ENCODE peak calls at places on chromosomes 4 and X, in ten cellular contexts. One of them, this sample, is unnamed.

GRCh38 chr4:16591867-16592266 is 306.6 kb downstream of the LDB2 start:
- DNase-seq in activated CD4-positive, alpha-beta T cell treated with anti-CD3 and anti-CD28 coated beads, Interleukin-2, amount 10 ng/mL, durations not matched to agents 7 days and 5 days: no peak
- DNase-seq in RWPE1: no peak
- DNase-seq in lung: no peak
- DNase-seq in upper lobe of right lung: no peak
- DNase-seq in WTC11: no peak
- DNase-seq in AG08395: no peak
- DNase-seq in central memory CD4-positive, alpha-beta T cell: no peak
- DNase-seq in lower leg skin: no peak
- DNase-seq in AG20443: no peak
- DNase-seq in this sample: peak

GRCh38 chr4:107814758-107815552 is 9.8 kb upstream of the SGMS2 start:
- DNase-seq in activated CD4-positive, alpha-beta T cell treated with anti-CD3 and anti-CD28 coated beads, Interleukin-2, amount 10 ng/mL, durations not matched to agents 7 days and 5 days: no peak
- DNase-seq in lower leg skin: no peak
- DNase-seq in central memory CD4-positive, alpha-beta T cell: no peak
- DNase-seq in lung: no peak
- DNase-seq in AG08395: no peak
- DNase-seq in upper lobe of right lung: no peak
- DNase-seq in WTC11: no peak
- DNase-seq in RWPE1: no peak
- DNase-seq in AG20443: no peak
- DNase-seq in this sample: no peak

GRCh38 chr4:157564771-157565170 is 344.2 kb downstream of the GRIA2 start:
- DNase-seq in activated CD4-positive, alpha-beta T cell treated with anti-CD3 and anti-CD28 coated beads, Interleukin-2, amount 10 ng/mL, durations not matched to agents 7 days and 5 days: no peak
- DNase-seq in central memory CD4-positive, alpha-beta T cell: no peak
- DNase-seq in WTC11: no peak
- DNase-seq in lung: no peak
- DNase-seq in AG20443: no peak
- DNase-seq in lower leg skin: no peak
- DNase-seq in RWPE1: peak
- DNase-seq in upper lobe of right lung: no peak
- DNase-seq in AG08395: no peak
- DNase-seq in this sample: no peak

GRCh38 chrX:140815868-140816267 is 106.3 kb downstream of the LINC00632 start:
- DNase-seq in WTC11: no peak
- DNase-seq in central memory CD4-positive, alpha-beta T cell: no peak
- DNase-seq in upper lobe of right lung: no peak
- DNase-seq in RWPE1: peak
- DNase-seq in AG20443: peak
- DNase-seq in lung: no peak
- DNase-seq in AG08395: peak
- DNase-seq in activated CD4-positive, alpha-beta T cell treated with anti-CD3 and anti-CD28 coated beads, Interleukin-2, amount 10 ng/mL, durations not matched to agents 7 days and 5 days: no peak
- DNase-seq in lower leg skin: no peak
- DNase-seq in this sample: no peak

GRCh38 chr4:127759893-127760292 is 22.2 kb upstream of the HSPA4L start:
- DNase-seq in upper lobe of right lung: no peak
- DNase-seq in activated CD4-positive, alpha-beta T cell treated with anti-CD3 and anti-CD28 coated beads, Interleukin-2, amount 10 ng/mL, durations not matched to agents 7 days and 5 days: no peak
- DNase-seq in RWPE1: no peak
- DNase-seq in WTC11: no peak
- DNase-seq in AG20443: no peak
- DNase-seq in central memory CD4-positive, alpha-beta T cell: no peak
- DNase-seq in lower leg skin: no peak
- DNase-seq in lung: no peak
- DNase-seq in AG08395: no peak
- DNase-seq in this sample: no peak

GRCh38 chr4:7845493-7846124 is 94.1 kb downstream of the AFAP1 start:
- DNase-seq in activated CD4-positive, alpha-beta T cell treated with anti-CD3 and anti-CD28 coated beads, Interleukin-2, amount 10 ng/mL, durations not matched to agents 7 days and 5 days: no peak
- DNase-seq in RWPE1: no peak
- DNase-seq in lung: no peak
- DNase-seq in AG20443: no peak
- DNase-seq in WTC11: peak
- DNase-seq in central memory CD4-positive, alpha-beta T cell: no peak
- DNase-seq in lower leg skin: no peak
- DNase-seq in upper lobe of right lung: no peak
- DNase-seq in AG08395: no peak
- DNase-seq in this sample: no peak

GRCh38 chr4:167000141-167000852 is 234.0 kb downstream of the SPOCK3 start:
- DNase-seq in RWPE1: peak
- DNase-seq in activated CD4-positive, alpha-beta T cell treated with anti-CD3 and anti-CD28 coated beads, Interleukin-2, amount 10 ng/mL, durations not matched to agents 7 days and 5 days: no peak
- DNase-seq in AG20443: no peak
- DNase-seq in lung: no peak
- DNase-seq in central memory CD4-positive, alpha-beta T cell: no peak
- DNase-seq in upper lobe of right lung: no peak
- DNase-seq in lower leg skin: no peak
- DNase-seq in WTC11: no peak
- DNase-seq in AG08395: no peak
- DNase-seq in this sample: no peak

GRCh38 chrX:153510383-153510782 is 7.1 kb upstream of the ATP2B3 start:
- DNase-seq in lung: no peak
- DNase-seq in AG08395: no peak
- DNase-seq in activated CD4-positive, alpha-beta T cell treated with anti-CD3 and anti-CD28 coated beads, Interleukin-2, amount 10 ng/mL, durations not matched to agents 7 days and 5 days: no peak
- DNase-seq in AG20443: no peak
- DNase-seq in upper lobe of right lung: no peak
- DNase-seq in RWPE1: no peak
- DNase-seq in central memory CD4-positive, alpha-beta T cell: no peak
- DNase-seq in WTC11: no peak
- DNase-seq in lower leg skin: no peak
- DNase-seq in this sample: no peak

GRCh38 chrX:47619486-47620302 is at the start of gene SYN1:
- DNase-seq in AG20443: peak
- DNase-seq in RWPE1: peak
- DNase-seq in WTC11: peak
- DNase-seq in AG08395: peak
- DNase-seq in upper lobe of right lung: peak
- DNase-seq in central memory CD4-positive, alpha-beta T cell: peak
- DNase-seq in activated CD4-positive, alpha-beta T cell treated with anti-CD3 and anti-CD28 coated beads, Interleukin-2, amount 10 ng/mL, durations not matched to agents 7 days and 5 days: peak
- DNase-seq in lung: peak
- DNase-seq in lower leg skin: peak
- DNase-seq in this sample: peak

GRCh38 chr4:158209825-158210807 is at the start of gene TMEM144:
- DNase-seq in upper lobe of right lung: peak
- DNase-seq in AG20443: peak
- DNase-seq in lower leg skin: peak
- DNase-seq in activated CD4-positive, alpha-beta T cell treated with anti-CD3 and anti-CD28 coated beads, Interleukin-2, amount 10 ng/mL, durations not matched to agents 7 days and 5 days: peak
- DNase-seq in RWPE1: peak
- DNase-seq in WTC11: peak
- DNase-seq in central memory CD4-positive, alpha-beta T cell: no peak
- DNase-seq in AG08395: peak
- DNase-seq in lung: peak
- DNase-seq in this sample: peak

GRCh38 chr4:71472946-71473345 is 134.1 kb downstream of the SLC4A4 start:
- DNase-seq in WTC11: no peak
- DNase-seq in central memory CD4-positive, alpha-beta T cell: no peak
- DNase-seq in AG08395: peak
- DNase-seq in RWPE1: peak
- DNase-seq in upper lobe of right lung: no peak
- DNase-seq in AG20443: peak
- DNase-seq in lung: no peak
- DNase-seq in lower leg skin: no peak
- DNase-seq in activated CD4-positive, alpha-beta T cell treated with anti-CD3 and anti-CD28 coated beads, Interleukin-2, amount 10 ng/mL, durations not matched to agents 7 days and 5 days: no peak
- DNase-seq in this sample: no peak

GRCh38 chr4:28462766-28463165 is 1602.1 kb downstream of the STIM2 start:
- DNase-seq in AG20443: no peak
- DNase-seq in lower leg skin: no peak
- DNase-seq in AG08395: no peak
- DNase-seq in upper lobe of right lung: no peak
- DNase-seq in WTC11: no peak
- DNase-seq in activated CD4-positive, alpha-beta T cell treated with anti-CD3 and anti-CD28 coated beads, Interleukin-2, amount 10 ng/mL, durations not matched to agents 7 days and 5 days: no peak
- DNase-seq in lung: no peak
- DNase-seq in RWPE1: no peak
- DNase-seq in central memory CD4-positive, alpha-beta T cell: no peak
- DNase-seq in this sample: no peak

GRCh38 chr4:154345359-154345758 is 146.2 kb downstream of the DCHS2 start:
- DNase-seq in RWPE1: no peak
- DNase-seq in AG08395: no peak
- DNase-seq in activated CD4-positive, alpha-beta T cell treated with anti-CD3 and anti-CD28 coated beads, Interleukin-2, amount 10 ng/mL, durations not matched to agents 7 days and 5 days: no peak
- DNase-seq in lower leg skin: no peak
- DNase-seq in lung: no peak
- DNase-seq in AG20443: no peak
- DNase-seq in central memory CD4-positive, alpha-beta T cell: no peak
- DNase-seq in upper lobe of right lung: no peak
- DNase-seq in WTC11: no peak
- DNase-seq in this sample: no peak

GRCh38 chr4:122403860-122404259 is 25.0 kb downstream of the ADAD1 start:
- DNase-seq in RWPE1: no peak
- DNase-seq in upper lobe of right lung: no peak
- DNase-seq in WTC11: no peak
- DNase-seq in lower leg skin: no peak
- DNase-seq in central memory CD4-positive, alpha-beta T cell: no peak
- DNase-seq in activated CD4-positive, alpha-beta T cell treated with anti-CD3 and anti-CD28 coated beads, Interleukin-2, amount 10 ng/mL, durations not matched to agents 7 days and 5 days: no peak
- DNase-seq in AG08395: no peak
- DNase-seq in lung: no peak
- DNase-seq in AG20443: no peak
- DNase-seq in this sample: no peak

GRCh38 chrX:15142084-15142715 is 127.7 kb downstream of the ASB9 start:
- DNase-seq in lower leg skin: no peak
- DNase-seq in AG08395: no peak
- DNase-seq in upper lobe of right lung: no peak
- DNase-seq in AG20443: no peak
- DNase-seq in central memory CD4-positive, alpha-beta T cell: peak
- DNase-seq in RWPE1: no peak
- DNase-seq in WTC11: no peak
- DNase-seq in activated CD4-positive, alpha-beta T cell treated with anti-CD3 and anti-CD28 coated beads, Interleukin-2, amount 10 ng/mL, durations not matched to agents 7 days and 5 days: no peak
- DNase-seq in lung: no peak
- DNase-seq in this sample: no peak

GRCh38 chr4:102344520-102344954 is 745 bp downstream of the SLC39A8 start:
- DNase-seq in central memory CD4-positive, alpha-beta T cell: no peak
- DNase-seq in lower leg skin: peak
- DNase-seq in lung: peak
- DNase-seq in activated CD4-positive, alpha-beta T cell treated with anti-CD3 and anti-CD28 coated beads, Interleukin-2, amount 10 ng/mL, durations not matched to agents 7 days and 5 days: peak
- DNase-seq in upper lobe of right lung: peak
- DNase-seq in WTC11: peak
- DNase-seq in RWPE1: peak
- DNase-seq in AG20443: peak
- DNase-seq in AG08395: peak
- DNase-seq in this sample: peak

GRCh38 chr4:131459430-131460101 is 1689.5 kb upstream of the PCDH10 start:
- DNase-seq in activated CD4-positive, alpha-beta T cell treated with anti-CD3 and anti-CD28 coated beads, Interleukin-2, amount 10 ng/mL, durations not matched to agents 7 days and 5 days: no peak
- DNase-seq in AG20443: no peak
- DNase-seq in WTC11: no peak
- DNase-seq in upper lobe of right lung: no peak
- DNase-seq in RWPE1: no peak
- DNase-seq in central memory CD4-positive, alpha-beta T cell: no peak
- DNase-seq in lung: no peak
- DNase-seq in AG08395: no peak
- DNase-seq in lower leg skin: no peak
- DNase-seq in this sample: no peak

GRCh38 chr4:152715076-152715475 is 35.3 kb upstream of the TMEM154 start:
- DNase-seq in WTC11: no peak
- DNase-seq in lower leg skin: no peak
- DNase-seq in upper lobe of right lung: no peak
- DNase-seq in AG08395: no peak
- DNase-seq in lung: no peak
- DNase-seq in activated CD4-positive, alpha-beta T cell treated with anti-CD3 and anti-CD28 coated beads, Interleukin-2, amount 10 ng/mL, durations not matched to agents 7 days and 5 days: no peak
- DNase-seq in AG20443: no peak
- DNase-seq in central memory CD4-positive, alpha-beta T cell: no peak
- DNase-seq in RWPE1: no peak
- DNase-seq in this sample: no peak

GRCh38 chrX:154652311-154653047 is 900 bp downstream of the CTAG2 start:
- DNase-seq in AG08395: no peak
- DNase-seq in AG20443: no peak
- DNase-seq in upper lobe of right lung: no peak
- DNase-seq in activated CD4-positive, alpha-beta T cell treated with anti-CD3 and anti-CD28 coated beads, Interleukin-2, amount 10 ng/mL, durations not matched to agents 7 days and 5 days: no peak
- DNase-seq in central memory CD4-positive, alpha-beta T cell: no peak
- DNase-seq in lower leg skin: peak
- DNase-seq in lung: no peak
- DNase-seq in RWPE1: no peak
- DNase-seq in WTC11: no peak
- DNase-seq in this sample: no peak

GRCh38 chr4:14607578-14607977 is 394.7 kb upstream of the CPEB2 start:
- DNase-seq in activated CD4-positive, alpha-beta T cell treated with anti-CD3 and anti-CD28 coated beads, Interleukin-2, amount 10 ng/mL, durations not matched to agents 7 days and 5 days: no peak
- DNase-seq in central memory CD4-positive, alpha-beta T cell: no peak
- DNase-seq in RWPE1: no peak
- DNase-seq in AG20443: no peak
- DNase-seq in WTC11: no peak
- DNase-seq in upper lobe of right lung: no peak
- DNase-seq in lower leg skin: no peak
- DNase-seq in AG08395: no peak
- DNase-seq in lung: no peak
- DNase-seq in this sample: no peak

GRCh38 chr4:92299152-92299551 is 4.6 kb upstream of the GRID2 start:
- DNase-seq in AG08395: no peak
- DNase-seq in central memory CD4-positive, alpha-beta T cell: no peak
- DNase-seq in activated CD4-positive, alpha-beta T cell treated with anti-CD3 and anti-CD28 coated beads, Interleukin-2, amount 10 ng/mL, durations not matched to agents 7 days and 5 days: no peak
- DNase-seq in lung: no peak
- DNase-seq in upper lobe of right lung: no peak
- DNase-seq in WTC11: no peak
- DNase-seq in AG20443: no peak
- DNase-seq in lower leg skin: no peak
- DNase-seq in RWPE1: no peak
- DNase-seq in this sample: no peak

GRCh38 chrX:135340827-135341226 is 31.5 kb downstream of the ETDC start:
- DNase-seq in upper lobe of right lung: no peak
- DNase-seq in lung: no peak
- DNase-seq in lower leg skin: no peak
- DNase-seq in activated CD4-positive, alpha-beta T cell treated with anti-CD3 and anti-CD28 coated beads, Interleukin-2, amount 10 ng/mL, durations not matched to agents 7 days and 5 days: no peak
- DNase-seq in WTC11: no peak
- DNase-seq in AG08395: peak
- DNase-seq in RWPE1: no peak
- DNase-seq in AG20443: peak
- DNase-seq in central memory CD4-positive, alpha-beta T cell: no peak
- DNase-seq in this sample: no peak

GRCh38 chrX:77427586-77427985 is 19.6 kb upstream of the FGF16 start:
- DNase-seq in central memory CD4-positive, alpha-beta T cell: no peak
- DNase-seq in lung: no peak
- DNase-seq in AG08395: no peak
- DNase-seq in AG20443: no peak
- DNase-seq in RWPE1: no peak
- DNase-seq in activated CD4-positive, alpha-beta T cell treated with anti-CD3 and anti-CD28 coated beads, Interleukin-2, amount 10 ng/mL, durations not matched to agents 7 days and 5 days: no peak
- DNase-seq in upper lobe of right lung: no peak
- DNase-seq in lower leg skin: no peak
- DNase-seq in WTC11: no peak
- DNase-seq in this sample: no peak

GRCh38 chr4:6781113-6781512 is 1.4 kb upstream of the KIAA0232 start:
- DNase-seq in RWPE1: no peak
- DNase-seq in activated CD4-positive, alpha-beta T cell treated with anti-CD3 and anti-CD28 coated beads, Interleukin-2, amount 10 ng/mL, durations not matched to agents 7 days and 5 days: no peak
- DNase-seq in central memory CD4-positive, alpha-beta T cell: no peak
- DNase-seq in lower leg skin: peak
- DNase-seq in AG20443: no peak
- DNase-seq in AG08395: no peak
- DNase-seq in upper lobe of right lung: no peak
- DNase-seq in WTC11: no peak
- DNase-seq in lung: no peak
- DNase-seq in this sample: no peak

GRCh38 chr4:8697826-8698225 is 105.3 kb downstream of the CPZ start:
- DNase-seq in lung: no peak
- DNase-seq in RWPE1: no peak
- DNase-seq in AG20443: no peak
- DNase-seq in activated CD4-positive, alpha-beta T cell treated with anti-CD3 and anti-CD28 coated beads, Interleukin-2, amount 10 ng/mL, durations not matched to agents 7 days and 5 days: no peak
- DNase-seq in central memory CD4-positive, alpha-beta T cell: no peak
- DNase-seq in lower leg skin: peak
- DNase-seq in AG08395: no peak
- DNase-seq in upper lobe of right lung: peak
- DNase-seq in WTC11: no peak
- DNase-seq in this sample: no peak

GRCh38 chr4:8336412-8337075 is 67.0 kb downstream of the HTRA3 start:
- DNase-seq in RWPE1: peak
- DNase-seq in AG08395: peak
- DNase-seq in lower leg skin: peak
- DNase-seq in activated CD4-positive, alpha-beta T cell treated with anti-CD3 and anti-CD28 coated beads, Interleukin-2, amount 10 ng/mL, durations not matched to agents 7 days and 5 days: no peak
- DNase-seq in AG20443: no peak
- DNase-seq in WTC11: no peak
- DNase-seq in central memory CD4-positive, alpha-beta T cell: no peak
- DNase-seq in lung: no peak
- DNase-seq in upper lobe of right lung: no peak
- DNase-seq in this sample: no peak